ENCODE peak calls at places on chromosomes 5 and 9, in six cellular contexts. D is GM12891, I is GM12892, V is breast epithelium, X is upper lobe of left lung, Q is stomach. O is an unnamed sample.

GRCh38 chr9:101369286-101369685 is 15.5 kb downstream of the BAAT start:
- DNase-seq in D (no peak), I (no peak), V (no peak), X (no peak), Q (no peak), O (no peak)

GRCh38 chr9:14170973-14171596 is 142.9 kb downstream of the NFIB start:
- DNase-seq in D (no peak), I (no peak), V (no peak), X (no peak), Q (no peak), O (no peak)

GRCh38 chr9:125337282-125337681 is 75.7 kb downstream of the GAPVD1 start:
- DNase-seq in D (no peak), I (no peak), V (no peak), X (no peak), Q (no peak), O (no peak)

GRCh38 chr5:157602505-157602904 is 26.9 kb upstream of the ADAM19 start:
- DNase-seq in D (no peak), I (no peak), V (no peak), X (no peak), Q (no peak), O (no peak)

GRCh38 chr5:68248896-68249295 is 33.3 kb downstream of the PIK3R1 start:
- DNase-seq in D (no peak), I (no peak), V (no peak), X (no peak), Q (no peak), O (no peak)

GRCh38 chr5:172065431-172066065 is 59.1 kb upstream of the FBXW11 start:
- DNase-seq in D (no peak), I (no peak), V (peak; percentile 67), X (no peak), Q (no peak), O (no peak)

GRCh38 chr5:13664377-13664776 is 280.1 kb downstream of the DNAH5 start:
- DNase-seq in D (no peak), I (no peak), V (no peak), X (no peak), Q (no peak), O (no peak)

GRCh38 chr9:2066312-2067273 is 51.4 kb downstream of the SMARCA2 start:
- DNase-seq in D (no peak), I (no peak), V (no peak), X (no peak), Q (no peak), O (peak; percentile 11)

GRCh38 chr5:76114192-76114795 is 31.1 kb downstream of the SV2C start:
- DNase-seq in D (no peak), I (no peak), V (no peak), X (no peak), Q (peak; percentile 75), O (peak; percentile 26)

GRCh38 chr9:20462410-20462809 is 159.9 kb downstream of the MLLT3 start:
- DNase-seq in D (no peak), I (no peak), V (no peak), X (no peak), Q (no peak), O (no peak)

GRCh38 chr5:128395073-128395472 is 143.0 kb downstream of the FBN2 start:
- DNase-seq in D (no peak), I (no peak), V (no peak), X (peak; percentile 15), Q (no peak), O (no peak)

GRCh38 chr9:130847306-130848217 is 12.5 kb downstream of the ABL1 start:
- DNase-seq in D (no peak), I (no peak), V (no peak), X (no peak), Q (peak; percentile 44), O (no peak)

GRCh38 chr9:108645520-108645919 is 210.3 kb downstream of the ACTL7B start:
- DNase-seq in D (no peak), I (no peak), V (no peak), X (no peak), Q (no peak), O (no peak)

GRCh38 chr5:14245526-14245925 is 102.4 kb downstream of the TRIO start:
- DNase-seq in D (no peak), I (no peak), V (no peak), X (no peak), Q (no peak), O (no peak)

GRCh38 chr9:130831077-130831476 is 4.0 kb upstream of the ABL1 start:
- DNase-seq in D (no peak), I (no peak), V (no peak), X (no peak), Q (no peak), O (no peak)

GRCh38 chr5:110757118-110757729 is 18.4 kb downstream of the SLC25A46 start:
- DNase-seq in D (no peak), I (no peak), V (no peak), X (no peak), Q (no peak), O (no peak)

GRCh38 chr5:83564069-83564749 is 92.7 kb downstream of the VCAN start:
- DNase-seq in D (no peak), I (no peak), V (no peak), X (no peak), Q (no peak), O (no peak)

DNA sequence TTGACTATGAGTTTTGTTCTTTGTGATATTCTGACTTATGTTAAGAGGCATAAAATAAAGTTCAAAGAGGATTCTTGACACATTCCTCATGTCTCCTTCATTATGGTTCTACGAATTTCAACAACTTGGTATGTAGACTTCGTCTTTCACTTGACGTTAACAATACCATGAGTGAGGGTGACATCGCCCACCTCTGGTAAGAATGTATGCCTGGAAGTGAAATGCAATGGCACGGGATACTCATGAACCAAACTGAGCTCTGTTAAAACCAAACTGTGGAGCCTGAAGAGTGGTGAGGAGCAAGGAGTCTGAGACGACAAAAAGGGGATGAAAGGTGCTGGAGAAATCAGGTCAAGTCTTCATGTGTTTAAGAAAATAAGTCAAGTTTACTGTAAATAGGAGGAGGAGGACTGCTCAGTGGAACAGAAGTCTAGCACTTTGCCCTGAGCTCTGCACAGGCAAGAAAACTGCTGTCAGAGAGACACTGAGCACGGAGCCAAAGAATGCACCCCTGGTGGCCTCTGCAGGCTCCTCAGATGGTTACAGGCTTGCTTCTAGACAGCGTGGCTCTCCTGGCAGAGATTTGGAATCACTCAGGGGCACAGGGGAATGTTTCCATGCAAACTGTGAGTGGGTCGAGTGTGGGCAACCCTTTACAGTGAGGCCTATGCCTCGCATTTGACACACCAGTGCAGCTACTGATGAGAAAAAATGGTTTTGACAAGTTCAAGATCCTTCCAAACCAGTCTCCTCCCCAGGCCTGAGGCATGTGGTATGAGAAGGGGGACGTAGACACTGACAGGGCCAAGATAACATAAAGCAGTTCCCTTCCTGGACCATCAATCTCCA is 470.1 kb downstream of the IRX1 start:
- DNase-seq in D (no peak), I (no peak), V (no peak), X (no peak), Q (no peak), O (no peak)
- TF ChIP-seq POLR2AphosphoS5 in D (no peak), I (no peak), V (no peak), X (no peak), Q (no peak), O (no peak)

DNA sequence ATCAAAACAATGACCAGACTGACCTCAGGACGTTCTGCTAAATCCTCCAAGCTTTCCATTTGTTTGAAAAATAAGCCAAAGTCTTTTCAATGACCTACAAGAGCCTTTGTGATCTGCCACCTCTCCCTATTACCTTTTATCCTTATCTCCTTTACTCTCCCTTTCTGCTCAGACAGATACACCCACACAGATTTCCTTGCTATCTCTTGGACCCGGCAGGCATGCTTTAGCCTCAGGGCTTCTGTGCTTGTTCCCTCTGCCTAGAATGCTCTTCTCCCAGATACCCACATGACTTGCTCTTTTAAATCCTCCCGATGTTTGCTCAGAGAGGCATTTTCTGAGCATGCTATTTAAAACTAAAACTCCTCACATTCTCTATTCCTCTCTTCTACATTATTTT is 8.9 kb upstream of the ELOVL7 start:
- DNase-seq in D (no peak), I (no peak), V (no peak), X (no peak), Q (no peak), O (no peak)
- TF ChIP-seq POLR2AphosphoS5 in D (no peak), I (no peak), V (no peak), X (no peak), Q (no peak), O (no peak)

GRCh38 chr5:61301820-61302563 is 30.1 kb upstream of the ZSWIM6 start:
- DNase-seq in D (no peak), I (no peak), V (peak; percentile 61), X (no peak), Q (peak; percentile 88), O (peak; percentile 90)
- TF ChIP-seq POLR2AphosphoS5 in D (no peak), I (no peak), V (no peak), X (peak; percentile 47), Q (peak; percentile 91), O (peak; percentile 92)

GRCh38 chr9:99113418-99114048 is 8.6 kb downstream of the TGFBR1 start:
- DNase-seq in D (no peak), I (no peak), V (no peak), X (no peak), Q (no peak), O (no peak)
- TF ChIP-seq POLR2AphosphoS5 in D (no peak), I (no peak), V (no peak), X (no peak), Q (no peak), O (no peak)